ENCODE peak calls at places on chromosomes 6 and 20, in six cellular contexts. Z, E, J, Y, M and B are unnamed samples. For H3K4me1, the result is how much of the 10 kb centered on the place peaks cover.

GRCh38 chr6:143999406-143999805 is 8.7 kb downstream of the PLAGL1 start:
- DNase-seq in Z (no peak), E (no peak), J (no peak), Y (no peak), M (no peak), B (peak)

GRCh38 chr6:153121311-153121710 is 9.8 kb downstream of the RGS17 start:
- DNase-seq in Z (no peak), E (no peak), J (no peak), Y (no peak), M (no peak), B (no peak)

GRCh38 chr6:154002894-154003293 is 36.1 kb upstream of the OPRM1 start:
- DNase-seq in Z (no peak), E (no peak), J (no peak), Y (no peak), M (no peak), B (no peak)

GRCh38 chr20:37323985-37324384 is 22.0 kb upstream of the SRC start:
- DNase-seq in Z (no peak), E (no peak), J (no peak), Y (no peak), M (no peak), B (no peak)

GRCh38 chr6:10838794-10839333 is 525 bp upstream of the MAK start:
- DNase-seq in Z (no peak), E (no peak), J (no peak), Y (no peak), M (no peak), B (no peak)

GRCh38 chr6:73798592-73798991 is 102.6 kb downstream of the CD109 start:
- DNase-seq in Z (peak), E (no peak), J (no peak), Y (peak), M (no peak), B (no peak)

GRCh38 chr6:110958332-110959192 is at the start of gene GTF3C6:
- DNase-seq in Z (peak), E (peak), J (peak), Y (peak), M (peak), B (peak)

GRCh38 chr6:34926655-34927054 is 37.6 kb downstream of the ANKS1A start:
- DNase-seq in Z (no peak), E (no peak), J (no peak), Y (no peak), M (no peak), B (no peak)

GRCh38 chr6:118744261-118744941 is 93.0 kb upstream of the CEP85L start:
- DNase-seq in Z (no peak), E (no peak), J (no peak), Y (no peak), M (no peak), B (peak)

GRCh38 chr6:15443119-15443518 is 197.2 kb downstream of the JARID2 start:
- DNase-seq in Z (no peak), E (no peak), J (no peak), Y (no peak), M (no peak), B (peak)

GRCh38 chr20:51342510-51343236 is 199.8 kb downstream of the NFATC2 start:
- DNase-seq in Z (no peak), E (no peak), J (no peak), Y (no peak), M (no peak), B (no peak)

GRCh38 chr6:143176090-143177021 is 115.7 kb downstream of the AIG1 start:
- DNase-seq in Z (peak), E (no peak), J (no peak), Y (peak), M (peak), B (peak)

GRCh38 chr20:36768768-36769430 is 4.7 kb downstream of the DSN1 start:
- DNase-seq in Z (no peak), E (no peak), J (no peak), Y (no peak), M (no peak), B (no peak)

GRCh38 chr6:2961491-2961890 is 9.9 kb downstream of the SERPINB6 start:
- DNase-seq in Z (no peak), E (no peak), J (no peak), Y (no peak), M (no peak), B (no peak)

GRCh38 chr6:163720005-163720404 is 305.5 kb downstream of the QKI start:
- DNase-seq in Z (no peak), E (no peak), J (no peak), Y (no peak), M (no peak), B (no peak)

GRCh38 chr6:77474286-77474956 is 11.1 kb upstream of the HTR1B start:
- DNase-seq in Z (no peak), E (no peak), J (no peak), Y (no peak), M (no peak), B (no peak)

GRCh38 chr6:37354526-37355384 is 972 bp downstream of the RNF8 start:
- DNase-seq in Z (peak), E (no peak), J (no peak), Y (peak), M (peak), B (no peak)

GRCh38 chr20:48733296-48733790 is 94.5 kb downstream of the PREX1 start:
- DNase-seq in Z (no peak), E (no peak), J (no peak), Y (peak), M (no peak), B (no peak)

GRCh38 chr6:118725944-118726343 is 74.6 kb upstream of the CEP85L start:
- DNase-seq in Z (no peak), E (peak), J (peak), Y (peak), M (no peak), B (no peak)

GRCh38 chr6:117491916-117492315 is 9.4 kb downstream of the DCBLD1 start:
- DNase-seq in Z (no peak), E (no peak), J (no peak), Y (no peak), M (no peak), B (no peak)

GRCh38 chr20:36717657-36718056 is 28.2 kb downstream of the NDRG3 start:
- DNase-seq in Z (no peak), E (no peak), J (peak), Y (peak), M (peak), B (no peak)

GRCh38 chr20:39795401-39796272 is 833.5 kb downstream of the DHX35 start:
- DNase-seq in Z (no peak), E (no peak), J (no peak), Y (no peak), M (no peak), B (no peak)

GRCh38 chr6:72328775-72329174 is 293.1 kb upstream of the KCNQ5 start:
- DNase-seq in Z (no peak), E (no peak), J (no peak), Y (no peak), M (no peak), B (no peak)

GRCh38 chr20:41249371-41249770 is 68.2 kb downstream of the ZHX3 start:
- DNase-seq in Z (peak), E (no peak), J (no peak), Y (no peak), M (no peak), B (no peak)

GRCh38 chr6:56570434-56571359 is 72.0 kb downstream of the DST start:
- DNase-seq in Z (no peak), E (no peak), J (no peak), Y (peak), M (no peak), B (no peak)

GRCh38 chr20:37161830-37162549 is 17.1 kb upstream of the RPN2 start:
- DNase-seq in Z (no peak), E (no peak), J (no peak), Y (peak), M (no peak), B (no peak)

GRCh38 chr6:152572395-152573061 is 64.6 kb downstream of the SYNE1 start:
- DNase-seq in Z (no peak), E (no peak), J (no peak), Y (peak), M (no peak), B (no peak)

GRCh38 chr20:8388146-8388545 is 256.1 kb downstream of the PLCB1 start:
- DNase-seq in Z (no peak), E (no peak), J (no peak), Y (no peak), M (no peak), B (no peak)

GRCh38 chr6:126372626-126373025 is 32.7 kb downstream of the CENPW start:
- DNase-seq in Z (no peak), E (no peak), J (no peak), Y (no peak), M (no peak), B (no peak)

GRCh38 chr20:9119776-9120175 is 50.9 kb downstream of the PLCB4 start:
- DNase-seq in Z (peak), E (no peak), J (no peak), Y (no peak), M (peak), B (no peak)

GRCh38 chr6:110355727-110356126 is 2.4 kb downstream of the METTL24 start:
- DNase-seq in Z (no peak), E (no peak), J (no peak), Y (peak), M (no peak), B (no peak)

GRCh38 chr6:42100029-42100901 is 42.2 kb downstream of the C6orf132 start:
- DNase-seq in Z (peak), E (no peak), J (no peak), Y (no peak), M (no peak), B (no peak)

GRCh38 chr6:143027058-143027457 is 33.6 kb upstream of the AIG1 start:
- DNase-seq in Z (no peak), E (peak), J (peak), Y (peak), M (peak), B (no peak)

GRCh38 chr20:45181639-45182038 is 6.9 kb downstream of the PI3 start:
- DNase-seq in Z (no peak), E (no peak), J (no peak), Y (peak), M (no peak), B (no peak)

GRCh38 chr6:145315982-145316600 is 419.2 kb downstream of the EPM2A start:
- DNase-seq in Z (no peak), E (no peak), J (no peak), Y (peak), M (no peak), B (no peak)

GRCh38 chr20:7505152-7505834 is 435.0 kb downstream of the HAO1 start:
- DNase-seq in Z (no peak), E (no peak), J (no peak), Y (peak), M (no peak), B (no peak)

GRCh38 chr6:125149256-125150144 is 4.1 kb upstream of the TPD52L1 start:
- DNase-seq in Z (no peak), E (no peak), J (no peak), Y (no peak), M (no peak), B (no peak)

GRCh38 chr20:63087872-63088680 is 81.3 kb upstream of the BHLHE23 start:
- DNase-seq in Z (no peak), E (no peak), J (no peak), Y (no peak), M (peak), B (no peak)

GRCh38 chr6:142945446-142946180 is 637 bp upstream of the HIVEP2 start:
- DNase-seq in Z (peak), E (peak), J (peak), Y (peak), M (peak), B (no peak)

GRCh38 chr6:131135244-131136020 is at the start of gene AKAP7:
- DNase-seq in Z (peak), E (peak), J (peak), Y (peak), M (peak), B (no peak)

DNA sequence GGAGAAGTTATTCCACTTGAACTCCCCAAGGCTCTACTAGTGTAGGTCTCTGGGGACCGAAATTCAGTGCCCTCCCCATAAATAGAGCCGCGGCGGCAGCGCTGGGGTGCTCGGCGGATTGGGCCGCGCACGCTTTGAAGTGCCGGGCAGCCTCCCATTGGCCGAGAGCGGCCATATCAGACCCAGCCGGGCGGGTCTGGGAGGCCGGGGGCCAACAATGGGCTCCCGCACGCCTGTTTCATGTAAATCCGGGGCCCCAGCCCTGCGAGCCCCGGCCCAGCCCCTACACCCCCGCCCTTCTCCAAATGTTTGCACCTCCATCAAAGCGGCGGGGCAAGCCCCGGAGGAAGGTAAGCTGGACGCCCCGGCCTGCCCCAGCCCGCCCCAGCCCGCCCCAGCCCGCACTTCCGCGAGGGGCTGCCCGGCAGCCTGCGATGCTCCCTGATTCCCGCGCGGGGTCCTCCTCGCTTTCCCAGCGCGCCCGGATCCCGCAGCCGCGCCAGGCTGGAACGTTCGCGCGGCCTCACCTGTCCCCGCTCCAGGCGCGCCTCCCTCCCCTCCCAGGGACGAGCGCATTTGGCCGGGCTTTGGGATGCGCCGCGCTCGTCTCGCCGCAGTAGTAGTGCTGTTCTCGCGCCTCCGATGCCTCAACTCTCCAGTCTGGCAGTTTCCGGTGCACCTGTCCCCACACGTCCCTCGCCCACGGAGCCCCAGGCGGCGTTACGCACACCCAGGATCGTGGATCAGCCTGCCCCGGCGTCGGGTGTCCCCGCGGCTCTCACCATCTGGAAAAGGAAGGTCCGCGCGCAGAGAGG is at the start of gene TBXT:
- DNase-seq in Z (no peak), E (no peak), J (no peak), Y (peak), M (peak), B (no peak)
- H3K4me1 ChIP-seq in Z (under half), E (under half), J (under half), Y (under half), M (under half), B (under half)

DNA sequence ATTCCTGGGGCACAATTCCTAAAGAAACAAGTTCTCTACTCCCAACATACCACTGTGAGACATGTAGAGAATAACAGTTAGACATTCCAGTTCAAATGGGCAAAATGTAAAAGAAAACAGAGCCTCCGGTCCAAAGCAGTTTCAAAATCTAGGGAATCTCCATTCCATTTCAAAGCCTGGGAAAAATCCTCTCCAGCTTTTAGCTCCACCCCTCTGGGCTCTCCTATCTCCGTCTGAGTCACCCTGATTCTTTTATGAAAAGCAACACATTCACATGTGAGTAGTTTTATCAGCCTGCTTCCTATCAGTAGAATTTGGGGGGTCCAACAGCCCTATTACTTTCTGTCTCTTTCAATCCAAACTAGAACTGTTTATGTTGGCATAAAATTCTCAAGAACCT is 3.7 kb downstream of the CSNK2A1 start:
- DNase-seq in Z (no peak), E (no peak), J (no peak), Y (peak), M (no peak), B (no peak)
- H3K4me1 ChIP-seq in Z (under half), E (under half), J (half or more), Y (under half), M (under half), B (under half)

GRCh38 chr20:64162239-64162621 is 2.0 kb upstream of the MYT1 start:
- DNase-seq in Z (no peak), E (no peak), J (no peak), Y (no peak), M (no peak), B (no peak)
- H3K4me1 ChIP-seq in Z (under half), E (under half), J (under half), Y (under half), M (under half), B (under half)

GRCh38 chr20:33827629-33828325 is 16.6 kb downstream of the CHMP4B start:
- DNase-seq in Z (no peak), E (no peak), J (no peak), Y (no peak), M (no peak), B (no peak)

GRCh38 chr20:33829636-33830035 is 18.5 kb downstream of the CHMP4B start:
- DNase-seq in Z (no peak), E (no peak), J (no peak), Y (no peak), M (no peak), B (no peak)

GRCh38 chr20:33828912-33829560 is 17.9 kb downstream of the CHMP4B start:
- DNase-seq in Z (no peak), E (no peak), J (no peak), Y (no peak), M (no peak), B (no peak)

GRCh38 chr20:33827109-33827508 is 16.0 kb downstream of the CHMP4B start:
- DNase-seq in Z (no peak), E (no peak), J (no peak), Y (no peak), M (no peak), B (no peak)

GRCh38 chr20:33828326-33828834 is 17.2 kb downstream of the CHMP4B start:
- DNase-seq in Z (no peak), E (no peak), J (no peak), Y (no peak), M (no peak), B (no peak)
- H3K4me1 ChIP-seq in Z (under half), E (under half), J (under half), Y (under half), M (under half), B (under half)

GRCh38 chr20:25283221-25283951 is 35.5 kb downstream of the PYGB start:
- DNase-seq in Z (no peak), E (no peak), J (peak), Y (no peak), M (peak), B (no peak)

GRCh38 chr20:25286917-25287316 is 39.0 kb downstream of the PYGB start:
- DNase-seq in Z (no peak), E (no peak), J (peak), Y (no peak), M (peak), B (no peak)

GRCh38 chr20:25284131-25284601 is 36.3 kb downstream of the PYGB start:
- DNase-seq in Z (no peak), E (no peak), J (peak), Y (no peak), M (peak), B (no peak)

GRCh38 chr20:25285856-25286798 is 38.2 kb downstream of the PYGB start:
- DNase-seq in Z (no peak), E (no peak), J (peak), Y (no peak), M (peak), B (no peak)

GRCh38 chr20:25285091-25285647 is 37.3 kb downstream of the PYGB start:
- DNase-seq in Z (no peak), E (no peak), J (peak), Y (peak), M (peak), B (no peak)
- H3K4me1 ChIP-seq in Z (under half), E (under half), J (under half), Y (under half), M (under half), B (under half)

DNA sequence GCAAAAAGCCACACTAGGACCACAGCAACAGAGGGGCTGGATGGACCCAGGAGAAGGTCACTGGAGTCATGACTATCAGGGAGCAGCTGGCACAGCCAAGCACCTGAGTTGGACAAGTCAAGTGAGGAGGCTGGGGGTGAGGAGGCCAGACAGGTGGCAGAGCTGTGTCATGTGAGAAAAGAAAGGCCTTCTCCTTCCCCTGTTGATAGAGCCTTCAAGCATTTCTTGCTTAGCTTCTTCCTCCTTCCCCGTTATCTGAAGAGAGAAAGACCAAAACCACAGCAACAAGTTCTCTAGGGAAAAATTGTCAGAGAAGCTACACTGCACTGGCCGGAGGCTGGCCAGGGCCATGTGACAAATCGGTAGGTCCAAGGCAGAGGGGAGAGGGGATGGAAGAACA is 202.2 kb upstream of the PRDM1 start:
- DNase-seq in Z (no peak), E (no peak), J (no peak), Y (no peak), M (no peak), B (no peak)
- H3K4me1 ChIP-seq in Z (under half), E (under half), J (under half), Y (under half), M (under half), B (under half)